ENCODE peak calls at places on chromosomes 16 and 17, in seven cellular contexts. R is stimulated activated CD4-positive, alpha-beta T cell treated with anti-CD3 and anti-CD28 coated beads, Interleukin-15, amount 100 ng/mL, for 24 hours; F is fibroblast of lung; Y is NCI-H1048; P is amniotic stem cell; I is T-helper 2 cell; E is stomach. D is an unnamed sample.

GRCh38 chr16:86485746-86486145 is 24.6 kb upstream of the FOXF1 start:
- DNase-seq in E (no peak), R (no peak), I (no peak), P (no peak), Y (no peak), F (no peak), D (no peak)

GRCh38 chr17:14940946-14941280 is 324.2 kb downstream of the PMP22 start:
- DNase-seq in F (no peak), R (no peak), Y (no peak), P (no peak), E (no peak), I (no peak), D (no peak)

GRCh38 chr17:75506888-75507287 is 8.4 kb downstream of the CASKIN2 start:
- DNase-seq in E (no peak), F (no peak), R (no peak), I (no peak), Y (no peak), P (no peak), D (no peak)

GRCh38 chr16:397135-397661 is at the start of gene NME4:
- DNase-seq in P (no peak), E (no peak), F (no peak), R (peak; percentile 46), I (no peak), Y (no peak), D (no peak)

GRCh38 chr16:85037050-85037410 is 9.4 kb downstream of the KIAA0513 start:
- DNase-seq in Y (no peak), E (no peak), R (peak; percentile 29), F (peak; percentile 97), P (no peak), I (no peak), D (no peak)

GRCh38 chr16:24851700-24852099 is 5.9 kb downstream of the SLC5A11 start:
- DNase-seq in R (peak; percentile 44), E (no peak), F (peak; percentile 75), Y (no peak), P (no peak), I (peak; percentile 9), D (no peak)

GRCh38 chr16:81745704-81746558 is 33.2 kb upstream of the PLCG2 start:
- DNase-seq in F (peak; percentile 46), E (peak; percentile 71), I (peak; percentile 63), R (peak; percentile 83), Y (no peak), P (no peak), D (peak; percentile 53)

GRCh38 chr16:53090591-53091507 is 36.1 kb downstream of the CHD9 start:
- DNase-seq in Y (no peak), F (peak; percentile 99), I (no peak), R (peak; percentile 8), E (peak; percentile 71), P (peak; percentile 51), D (no peak)

GRCh38 chr16:72740346-72740745 is 307.6 kb downstream of the ZFHX3 start:
- DNase-seq in F (peak; percentile 66), E (no peak), R (no peak), Y (no peak), I (no peak), P (no peak), D (no peak)

GRCh38 chr16:83685615-83686165 is 122.1 kb upstream of the HSBP1 start:
- DNase-seq in I (no peak), R (no peak), E (no peak), Y (no peak), P (no peak), F (no peak), D (no peak)

GRCh38 chr16:12601290-12601900 is 202.3 kb downstream of the CPPED1 start:
- DNase-seq in P (no peak), Y (no peak), F (no peak), I (no peak), E (no peak), R (no peak), D (no peak)

GRCh38 chr16:18983565-18984424 is at the start of gene TMC7:
- DNase-seq in P (peak; percentile 70), Y (no peak), I (no peak), R (peak; percentile 67), F (peak; percentile 83), E (peak; percentile 83), D (no peak)

GRCh38 chr16:67546091-67546501 is 16.2 kb upstream of the CTCF start:
- DNase-seq in R (no peak), P (no peak), E (no peak), F (no peak), Y (no peak), I (no peak), D (no peak)

GRCh38 chr17:77872199-77872598 is 86.3 kb upstream of the TNRC6C start:
- DNase-seq in R (no peak), P (no peak), F (no peak), E (no peak), Y (no peak), I (no peak), D (no peak)

GRCh38 chr17:21001813-21002221 is 41.0 kb downstream of the USP22 start:
- DNase-seq in I (no peak), P (no peak), R (no peak), E (no peak), Y (no peak), F (no peak), D (no peak)

GRCh38 chr17:17741346-17742023 is 60.2 kb downstream of the RAI1 start:
- DNase-seq in P (no peak), I (no peak), E (no peak), Y (no peak), F (peak; percentile 56), R (no peak), D (no peak)

GRCh38 chr16:84836234-84836647 is 16.5 kb downstream of the CRISPLD2 start:
- DNase-seq in E (peak; percentile 51), F (peak; percentile 100), R (no peak), I (no peak), Y (no peak), P (peak; percentile 98), D (no peak)

GRCh38 chr17:60743812-60744211 is 66.2 kb downstream of the BCAS3 start:
- DNase-seq in I (no peak), Y (peak; percentile 93), E (no peak), F (peak; percentile 86), R (no peak), P (no peak), D (no peak)